ENCODE peak calls at places on chromosomes 3 and 15, in five cellular contexts. One of them, this sample, is unnamed.

GRCh38 chr3:72816843-72817485 is 31.3 kb downstream of the SHQ1 start:
- DNase-seq in M059J: no peak
- DNase-seq in OCI-LY7: peak
- DNase-seq in sigmoid colon: no peak
- DNase-seq in AG10803: no peak
- DNase-seq in this sample: no peak

GRCh38 chr15:58212909-58213526 is 74.8 kb downstream of the AQP9 start:
- DNase-seq in M059J: peak
- DNase-seq in OCI-LY7: peak
- DNase-seq in AG10803: peak
- DNase-seq in sigmoid colon: no peak
- DNase-seq in this sample: peak

GRCh38 chr3:138875096-138875753 is 40.5 kb upstream of the PIK3CB start:
- DNase-seq in M059J: no peak
- DNase-seq in OCI-LY7: no peak
- DNase-seq in sigmoid colon: no peak
- DNase-seq in AG10803: no peak
- DNase-seq in this sample: no peak

GRCh38 chr3:152392474-152392873 is 123.7 kb downstream of the MBNL1 start:
- DNase-seq in M059J: no peak
- DNase-seq in OCI-LY7: no peak
- DNase-seq in sigmoid colon: no peak
- DNase-seq in AG10803: no peak
- DNase-seq in this sample: no peak

GRCh38 chr15:42591238-42591936 is 16.0 kb downstream of the STARD9 start:
- DNase-seq in AG10803: peak
- DNase-seq in sigmoid colon: no peak
- DNase-seq in M059J: peak
- DNase-seq in OCI-LY7: peak
- DNase-seq in this sample: peak

GRCh38 chr3:177379045-177379444 is 181.8 kb upstream of the TBL1XR1 start:
- DNase-seq in OCI-LY7: peak
- DNase-seq in AG10803: no peak
- DNase-seq in M059J: no peak
- DNase-seq in sigmoid colon: no peak
- DNase-seq in this sample: no peak

GRCh38 chr3:168416446-168416845 is 320.7 kb upstream of the GOLIM4 start:
- DNase-seq in OCI-LY7: no peak
- DNase-seq in AG10803: no peak
- DNase-seq in M059J: no peak
- DNase-seq in sigmoid colon: no peak
- DNase-seq in this sample: no peak

GRCh38 chr3:164377466-164377865 is 700.8 kb downstream of the SI start:
- DNase-seq in OCI-LY7: no peak
- DNase-seq in sigmoid colon: no peak
- DNase-seq in M059J: no peak
- DNase-seq in AG10803: no peak
- DNase-seq in this sample: no peak

GRCh38 chr15:62853114-62853832 is 189.3 kb upstream of the TPM1 start:
- DNase-seq in AG10803: peak
- DNase-seq in sigmoid colon: peak
- DNase-seq in OCI-LY7: no peak
- DNase-seq in M059J: peak
- DNase-seq in this sample: peak

GRCh38 chr3:149902498-149903139 is 68.1 kb downstream of the PFN2 start:
- DNase-seq in AG10803: no peak
- DNase-seq in M059J: peak
- DNase-seq in sigmoid colon: no peak
- DNase-seq in OCI-LY7: peak
- DNase-seq in this sample: no peak

GRCh38 chr3:60391292-60391691 is 860.0 kb downstream of the FHIT start:
- DNase-seq in OCI-LY7: no peak
- DNase-seq in sigmoid colon: no peak
- DNase-seq in AG10803: no peak
- DNase-seq in M059J: peak
- DNase-seq in this sample: peak

GRCh38 chr3:14775011-14775410 is 43.8 kb upstream of the FGD5 start:
- DNase-seq in OCI-LY7: no peak
- DNase-seq in AG10803: no peak
- DNase-seq in M059J: no peak
- DNase-seq in sigmoid colon: peak
- DNase-seq in this sample: no peak

GRCh38 chr3:133573629-133574194 is at the start of gene CDV3:
- DNase-seq in sigmoid colon: no peak
- DNase-seq in AG10803: no peak
- DNase-seq in OCI-LY7: peak
- DNase-seq in M059J: no peak
- DNase-seq in this sample: no peak

GRCh38 chr15:77851696-77852095 is 219.0 kb upstream of the LINGO1 start:
- DNase-seq in sigmoid colon: peak
- DNase-seq in OCI-LY7: no peak
- DNase-seq in M059J: peak
- DNase-seq in AG10803: no peak
- DNase-seq in this sample: peak

GRCh38 chr15:31402003-31402402 is 75.4 kb downstream of the KLF13 start:
- DNase-seq in OCI-LY7: no peak
- DNase-seq in sigmoid colon: no peak
- DNase-seq in M059J: no peak
- DNase-seq in AG10803: no peak
- DNase-seq in this sample: no peak

GRCh38 chr3:49785565-49786356 is 581 bp downstream of the IP6K1 start:
- DNase-seq in AG10803: peak
- DNase-seq in OCI-LY7: peak
- DNase-seq in M059J: peak
- DNase-seq in sigmoid colon: peak
- DNase-seq in this sample: peak

GRCh38 chr3:10459954-10460754 is 45.2 kb downstream of the ATP2B2 start:
- DNase-seq in AG10803: peak
- DNase-seq in M059J: peak
- DNase-seq in sigmoid colon: no peak
- DNase-seq in OCI-LY7: peak
- DNase-seq in this sample: peak

GRCh38 chr3:167705840-167706239 is 28.9 kb downstream of the PDCD10 start:
- DNase-seq in sigmoid colon: no peak
- DNase-seq in OCI-LY7: no peak
- DNase-seq in AG10803: no peak
- DNase-seq in M059J: peak
- DNase-seq in this sample: peak

GRCh38 chr3:136720091-136720490 is 32.1 kb downstream of the STAG1 start:
- DNase-seq in OCI-LY7: no peak
- DNase-seq in AG10803: no peak
- DNase-seq in M059J: no peak
- DNase-seq in sigmoid colon: no peak
- DNase-seq in this sample: no peak

GRCh38 chr15:92753591-92753990 is 98.0 kb upstream of the FAM174B start:
- DNase-seq in M059J: no peak
- DNase-seq in OCI-LY7: no peak
- DNase-seq in sigmoid colon: no peak
- DNase-seq in AG10803: no peak
- DNase-seq in this sample: no peak

GRCh38 chr3:98038241-98038640 is 3.1 kb upstream of the GABRR3 start:
- DNase-seq in sigmoid colon: no peak
- DNase-seq in OCI-LY7: no peak
- DNase-seq in M059J: peak
- DNase-seq in AG10803: peak
- DNase-seq in this sample: peak

GRCh38 chr15:55289573-55290360 is at the start of gene RAB27A:
- DNase-seq in OCI-LY7: peak
- DNase-seq in M059J: peak
- DNase-seq in AG10803: peak
- DNase-seq in sigmoid colon: peak
- DNase-seq in this sample: peak

GRCh38 chr3:43296565-43296964 is 10.2 kb downstream of the SNRK start:
- DNase-seq in AG10803: peak
- DNase-seq in M059J: no peak
- DNase-seq in sigmoid colon: no peak
- DNase-seq in OCI-LY7: peak
- DNase-seq in this sample: no peak

GRCh38 chr15:39495871-39496459 is 84.9 kb upstream of the THBS1 start:
- DNase-seq in sigmoid colon: no peak
- DNase-seq in OCI-LY7: no peak
- DNase-seq in M059J: no peak
- DNase-seq in AG10803: peak
- DNase-seq in this sample: no peak

GRCh38 chr15:80168421-80168820 is 15.6 kb downstream of the FAH start:
- DNase-seq in AG10803: no peak
- DNase-seq in OCI-LY7: no peak
- DNase-seq in M059J: no peak
- DNase-seq in sigmoid colon: peak
- DNase-seq in this sample: no peak

GRCh38 chr3:43691120-43692002 is 623 bp downstream of the ABHD5 start:
- DNase-seq in M059J: peak
- DNase-seq in AG10803: peak
- DNase-seq in sigmoid colon: peak
- DNase-seq in OCI-LY7: peak
- DNase-seq in this sample: peak

GRCh38 chr3:19347701-19348100 is 199.4 kb downstream of the KCNH8 start:
- DNase-seq in sigmoid colon: no peak
- DNase-seq in M059J: no peak
- DNase-seq in AG10803: no peak
- DNase-seq in OCI-LY7: peak
- DNase-seq in this sample: no peak

GRCh38 chr15:31025996-31026395 is 34.6 kb upstream of the MTMR10 start:
- DNase-seq in sigmoid colon: no peak
- DNase-seq in M059J: no peak
- DNase-seq in OCI-LY7: no peak
- DNase-seq in AG10803: no peak
- DNase-seq in this sample: no peak

GRCh38 chr15:46293550-46293949 is 658.7 kb downstream of the SQOR start:
- DNase-seq in OCI-LY7: no peak
- DNase-seq in sigmoid colon: no peak
- DNase-seq in M059J: no peak
- DNase-seq in AG10803: no peak
- DNase-seq in this sample: no peak

GRCh38 chr3:69326821-69327433 is 59.0 kb downstream of the FRMD4B start:
- DNase-seq in AG10803: no peak
- DNase-seq in sigmoid colon: no peak
- DNase-seq in M059J: no peak
- DNase-seq in OCI-LY7: peak
- DNase-seq in this sample: no peak

GRCh38 chr3:95815828-95816227 is 998.6 kb upstream of the EPHA6 start:
- DNase-seq in M059J: peak
- DNase-seq in OCI-LY7: no peak
- DNase-seq in AG10803: no peak
- DNase-seq in sigmoid colon: no peak
- DNase-seq in this sample: peak

GRCh38 chr3:67524046-67524445 is 130.4 kb downstream of the SUCLG2 start:
- DNase-seq in M059J: no peak
- DNase-seq in AG10803: peak
- DNase-seq in sigmoid colon: no peak
- DNase-seq in OCI-LY7: no peak
- DNase-seq in this sample: peak

GRCh38 chr3:153029350-153029749 is 132.7 kb upstream of the RAP2B start:
- DNase-seq in sigmoid colon: no peak
- DNase-seq in AG10803: peak
- DNase-seq in M059J: no peak
- DNase-seq in OCI-LY7: no peak
- DNase-seq in this sample: peak

GRCh38 chr3:141051641-141052569 is 758 bp downstream of the SPSB4 start:
- DNase-seq in OCI-LY7: no peak
- DNase-seq in AG10803: no peak
- DNase-seq in M059J: peak
- DNase-seq in sigmoid colon: no peak
- DNase-seq in this sample: no peak

GRCh38 chr3:65595222-65595996 is 443.3 kb downstream of the MAGI1 start:
- DNase-seq in AG10803: no peak
- DNase-seq in sigmoid colon: no peak
- DNase-seq in M059J: no peak
- DNase-seq in OCI-LY7: no peak
- DNase-seq in this sample: no peak

This sample was measured in kidney tubule cell.